ENCODE peak calls at places on chromosomes 11 and 22, in five cellular contexts. V is heart right ventricle, U is fibroblast of pulmonary artery, O is cardiac fibroblast, N is A549. K is an unnamed sample.

GRCh38 chr11:16815047-16815767 is 76.8 kb downstream of the C11orf58 start:
- DNase-seq in V (peak), U (peak), O (peak), N (no peak), K (no peak)

GRCh38 chr11:10688401-10688800 is 5.2 kb downstream of the IRAG1 start:
- DNase-seq in V (no peak), U (no peak), O (no peak), N (peak), K (peak)

GRCh38 chr22:42430486-42431125 is 1.6 kb downstream of the NFAM1 start:
- DNase-seq in V (no peak), U (no peak), O (no peak), N (no peak), K (no peak)

GRCh38 chr11:72135891-72136676 is 559 bp downstream of the FOLR3 start:
- DNase-seq in V (no peak), U (no peak), O (no peak), N (no peak), K (no peak)

GRCh38 chr11:133833101-133833898 is 12.0 kb downstream of the SPATA19 start:
- DNase-seq in V (no peak), U (no peak), O (no peak), N (no peak), K (no peak)

GRCh38 chr22:27986459-27986858 is 67.4 kb upstream of the PITPNB start:
- DNase-seq in V (no peak), U (no peak), O (no peak), N (no peak), K (no peak)

GRCh38 chr11:44469412-44469811 is 96.1 kb upstream of the CD82 start:
- DNase-seq in V (no peak), U (no peak), O (no peak), N (no peak), K (no peak)

GRCh38 chr11:58647141-58647699 is 24.8 kb downstream of the CNTF start:
- DNase-seq in V (no peak), U (no peak), O (no peak), N (no peak), K (no peak)

GRCh38 chr11:12785901-12786300 is 111.7 kb downstream of the TEAD1 start:
- DNase-seq in V (no peak), U (no peak), O (no peak), N (no peak), K (no peak)

GRCh38 chr11:35566885-35567284 is 41.5 kb upstream of the PAMR1 start:
- DNase-seq in V (no peak), U (no peak), O (no peak), N (no peak), K (no peak)

GRCh38 chr11:33660962-33661361 is 39.7 kb downstream of the C11orf91 start:
- DNase-seq in V (no peak), U (no peak), O (no peak), N (no peak), K (no peak)

GRCh38 chr11:134048028-134048427 is 20.8 kb upstream of the JAM3 start:
- DNase-seq in V (no peak), U (no peak), O (no peak), N (no peak), K (no peak)

GRCh38 chr11:71992331-71992730 is 6.4 kb upstream of the IL18BP start:
- DNase-seq in V (no peak), U (no peak), O (no peak), N (no peak), K (no peak)

GRCh38 chr11:70732493-70733206 is 334.3 kb downstream of the CTTN start:
- DNase-seq in V (no peak), U (no peak), O (no peak), N (no peak), K (no peak)

GRCh38 chr22:40991298-40991697 is 40.1 kb downstream of the RBX1 start:
- DNase-seq in V (no peak), U (no peak), O (no peak), N (no peak), K (no peak)

GRCh38 chr11:1073261-1073724 is 1.4 kb upstream of the MUC2 start:
- DNase-seq in V (peak), U (peak), O (peak), N (peak), K (peak)

GRCh38 chr22:26435327-26436093 is 6.5 kb downstream of the ASPHD2 start:
- DNase-seq in V (no peak), U (no peak), O (no peak), N (no peak), K (no peak)

GRCh38 chr22:20246368-20247009 is 21.6 kb downstream of the RTN4R start:
- DNase-seq in V (no peak), U (no peak), O (no peak), N (no peak), K (no peak)

GRCh38 chr11:77259681-77260080 is 41.8 kb downstream of the GDPD4 start:
- DNase-seq in V (no peak), U (peak), O (peak), N (no peak), K (no peak)

GRCh38 chr11:45933131-45933821 is 10.8 kb downstream of the LARGE2 start:
- DNase-seq in V (no peak), U (peak), O (no peak), N (no peak), K (no peak)

GRCh38 chr22:46025225-46025972 is 48.4 kb upstream of the WNT7B start:
- DNase-seq in V (no peak), U (no peak), O (no peak), N (no peak), K (no peak)

GRCh38 chr11:120511804-120512726 is 517 bp downstream of the GRIK4 start:
- DNase-seq in V (no peak), U (no peak), O (no peak), N (no peak), K (no peak)

GRCh38 chr22:30286813-30287625 is 2.3 kb downstream of the CASTOR1 start:
- DNase-seq in V (peak), U (peak), O (peak), N (peak), K (no peak)

GRCh38 chr11:29135504-29135903 is 881.3 kb downstream of the KCNA4 start:
- DNase-seq in V (no peak), U (peak), O (peak), N (no peak), K (no peak)

GRCh38 chr11:100849009-100849913 is 162.2 kb downstream of the ARHGAP42 start:
- DNase-seq in V (no peak), U (peak), O (peak), N (no peak), K (no peak)

GRCh38 chr11:2209370-2209801 is 37.8 kb upstream of the TH start:
- DNase-seq in V (no peak), U (no peak), O (no peak), N (no peak), K (no peak)

GRCh38 chr11:2207773-2208621 is 36.4 kb upstream of the TH start:
- DNase-seq in V (no peak), U (no peak), O (no peak), N (no peak), K (no peak)

GRCh38 chr11:2207212-2207611 is 35.6 kb upstream of the TH start:
- DNase-seq in V (no peak), U (no peak), O (no peak), N (no peak), K (no peak)

GRCh38 chr11:2209900-2210321 is 38.3 kb upstream of the TH start:
- DNase-seq in V (no peak), U (no peak), O (no peak), N (no peak), K (no peak)

DNA sequence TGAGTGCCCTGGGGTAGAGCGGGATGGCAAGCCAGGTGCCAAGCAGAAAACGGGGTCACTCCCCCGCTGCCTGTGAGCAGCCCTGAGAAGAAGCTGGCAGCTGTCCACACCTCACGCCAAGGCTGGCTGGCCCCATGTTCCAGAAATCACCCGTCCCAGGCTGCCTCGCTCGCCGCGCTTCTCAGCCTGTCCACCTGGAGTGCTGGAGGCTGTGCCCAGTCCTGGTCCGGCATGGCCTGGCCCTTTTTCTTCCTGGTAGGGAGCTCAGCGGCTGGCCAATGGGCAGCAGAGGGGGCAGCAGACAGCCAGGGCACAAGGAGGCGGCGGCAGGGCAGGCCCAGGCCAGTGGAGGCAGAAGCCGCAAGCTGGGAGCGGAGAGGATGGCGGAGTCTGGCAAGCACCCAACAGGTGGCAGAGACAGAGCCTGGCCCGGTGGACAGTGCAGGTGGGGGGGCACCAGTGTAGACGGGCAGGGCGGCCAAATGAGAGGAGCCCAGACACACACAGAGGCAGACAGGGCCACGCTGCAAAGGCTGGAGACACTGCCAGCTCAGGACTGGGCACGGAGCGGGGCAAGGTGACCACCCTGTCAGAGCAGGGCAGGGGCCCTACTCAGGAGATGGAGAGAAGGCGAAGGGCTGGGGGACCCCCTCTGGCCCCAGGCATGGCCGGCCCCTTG is 37.2 kb upstream of the TH start:
- DNase-seq in V (no peak), U (no peak), O (no peak), N (no peak), K (no peak)
- TF ChIP-seq CTCF in V (no peak), U (no peak), O (no peak), N (no peak), K (peak)

DNA sequence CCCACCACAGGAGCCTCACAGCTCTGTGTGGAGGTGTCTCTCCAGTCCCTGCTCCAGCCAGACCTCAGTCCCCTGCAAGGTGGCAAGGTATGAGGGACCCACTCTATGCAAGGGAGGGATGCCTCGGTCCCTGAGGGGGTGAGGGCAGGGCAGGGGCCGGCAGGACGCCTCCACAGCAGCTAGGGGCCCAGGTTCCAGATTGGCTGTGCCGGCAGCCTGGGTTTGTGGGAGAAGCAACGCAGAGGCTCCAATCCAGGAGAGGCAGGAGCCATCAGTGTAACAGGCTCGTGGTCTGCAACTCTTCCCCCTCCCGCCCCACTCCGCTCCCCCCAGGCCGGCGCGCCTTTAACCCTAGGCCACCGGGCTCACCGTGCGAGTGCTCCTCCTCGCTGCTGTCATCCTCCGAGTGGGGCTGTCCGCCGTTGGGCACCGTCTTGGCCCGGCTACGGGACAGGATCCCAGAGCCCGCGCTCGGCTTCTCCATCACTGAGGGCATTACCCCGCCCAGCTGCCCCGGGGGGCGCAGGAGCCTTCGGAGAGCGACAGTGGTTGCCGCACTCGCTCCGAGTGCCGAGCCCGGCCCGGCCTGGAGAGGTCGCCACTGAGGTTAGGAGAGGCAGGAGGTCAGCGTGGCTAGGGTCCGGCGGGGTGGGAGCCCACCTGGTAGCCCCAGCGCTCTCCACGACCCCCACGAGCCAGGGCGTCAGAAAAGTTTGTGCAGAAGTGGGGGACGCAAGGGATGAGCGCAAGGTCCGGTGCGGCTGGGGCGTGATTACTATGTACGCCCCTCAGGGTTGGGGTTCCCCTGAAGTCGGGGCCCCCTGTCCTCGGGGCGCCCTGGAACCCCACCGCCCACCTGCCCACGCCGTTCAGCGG is 765 bp downstream of the RCOR2 start:
- DNase-seq in V (peak), U (peak), O (no peak), N (peak), K (no peak)
- TF ChIP-seq CTCF in V (peak), U (peak), O (peak), N (peak), K (peak)

GRCh38 chr22:36904260-36904659 is 9.2 kb upstream of the CSF2RB start:
- DNase-seq in V (no peak), U (no peak), O (no peak), N (no peak), K (no peak)
- TF ChIP-seq CTCF in V (no peak), U (no peak), O (no peak), N (no peak), K (no peak)

DNA sequence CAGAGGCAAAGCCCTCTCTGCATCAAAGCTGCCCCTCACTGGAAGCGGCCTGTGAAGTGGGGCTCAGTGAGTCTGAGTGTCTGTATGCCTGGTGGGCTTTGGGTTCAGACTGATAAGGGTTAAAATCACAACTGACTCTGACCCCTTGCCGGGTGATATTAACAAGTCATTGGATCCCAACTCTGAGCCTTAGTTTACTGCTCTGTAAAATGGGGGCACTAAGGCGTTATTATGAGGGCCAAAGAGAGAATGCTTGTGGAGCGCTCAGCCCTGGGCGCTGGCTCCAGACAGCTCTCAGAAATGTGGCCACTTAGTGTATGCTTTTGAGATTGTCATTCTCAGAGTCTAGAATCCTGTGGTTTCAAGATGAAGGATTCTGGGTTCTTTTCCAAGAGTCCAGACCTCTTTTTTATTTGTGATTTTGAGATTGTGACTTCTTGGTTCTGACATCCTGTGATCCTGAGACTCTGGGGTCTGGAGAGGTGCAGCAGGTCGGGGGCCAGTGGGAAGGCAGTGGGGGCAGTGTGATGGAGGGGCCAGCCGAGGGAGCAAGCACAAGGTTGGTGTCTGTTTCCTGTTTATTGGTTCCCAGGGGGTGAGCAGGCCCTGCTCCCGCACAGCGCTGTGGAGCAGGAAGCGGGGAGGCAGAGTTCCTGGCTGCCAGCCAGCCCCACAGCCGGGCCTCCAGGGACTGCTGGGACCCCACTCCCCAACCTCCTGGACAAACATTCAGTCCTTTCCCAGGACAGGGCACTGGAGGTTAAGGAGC is 13.4 kb downstream of the ARHGEF17 start:
- DNase-seq in V (peak), U (peak), O (peak), N (no peak), K (no peak)
- TF ChIP-seq CTCF in V (no peak), U (no peak), O (no peak), N (no peak), K (no peak)

GRCh38 chr11:113272281-113272680 is 42.1 kb upstream of the TTC12 start:
- DNase-seq in V (no peak), U (no peak), O (no peak), N (no peak), K (no peak)

GRCh38 chr11:113275602-113276001 is 38.8 kb upstream of the TTC12 start:
- DNase-seq in V (no peak), U (no peak), O (no peak), N (no peak), K (no peak)

GRCh38 chr11:113273720-113274119 is 40.7 kb upstream of the TTC12 start:
- DNase-seq in V (no peak), U (no peak), O (no peak), N (no peak), K (no peak)

GRCh38 chr11:113272927-113273615 is 41.3 kb upstream of the TTC12 start:
- DNase-seq in V (no peak), U (no peak), O (no peak), N (no peak), K (no peak)

DNA sequence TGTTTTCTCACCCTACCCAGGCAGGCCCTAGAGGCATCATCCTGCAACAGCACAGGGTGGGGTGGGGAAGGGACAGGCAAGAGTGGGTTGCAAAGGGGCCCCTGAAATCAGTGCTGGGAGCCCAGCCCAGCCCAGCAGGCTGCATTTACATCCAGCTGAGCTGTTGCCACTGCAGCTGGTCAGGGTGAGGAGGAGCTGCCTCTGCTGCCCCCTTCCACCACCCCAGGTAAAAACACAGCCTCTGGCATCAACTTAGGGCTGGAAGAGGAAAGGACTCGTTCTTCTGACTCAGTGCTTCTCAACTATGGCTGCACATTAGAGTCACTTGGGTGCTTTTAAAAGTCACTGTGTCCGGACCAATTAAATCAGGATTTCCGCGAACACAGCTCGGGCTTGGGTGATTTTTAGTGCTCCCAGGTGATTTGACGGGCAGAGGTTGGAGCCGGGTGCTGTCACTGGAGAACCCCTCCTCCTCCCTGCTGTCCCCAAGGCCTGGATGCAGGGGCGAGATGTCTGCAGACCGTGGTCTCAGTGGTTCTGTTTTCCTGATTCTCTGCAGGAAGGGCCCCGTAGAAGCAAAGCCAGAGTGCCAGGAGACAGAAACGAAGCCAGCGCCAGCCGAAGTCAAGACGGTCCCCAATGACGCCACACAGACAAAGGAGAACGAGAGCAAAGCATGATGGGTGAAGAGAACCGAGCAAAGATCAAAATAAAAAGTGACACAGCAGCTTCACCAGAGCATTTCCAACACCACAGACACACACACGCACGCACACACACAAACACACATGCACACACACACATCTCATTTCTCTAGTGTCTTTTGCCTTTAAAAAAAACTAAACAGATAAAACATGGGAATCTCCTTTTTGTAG is 39.4 kb upstream of the TTC12 start:
- DNase-seq in V (no peak), U (peak), O (no peak), N (peak), K (peak)
- TF ChIP-seq CTCF in V (no peak), U (peak), O (no peak), N (no peak), K (no peak)

GRCh38 chr11:117910525-117910924 is 18.7 kb downstream of the TMPRSS13 start:
- DNase-seq in V (no peak), U (no peak), O (no peak), N (no peak), K (no peak)
- TF ChIP-seq CTCF in V (no peak), U (no peak), O (no peak), N (no peak), K (no peak)